ENCODE peak calls at places on chromosomes 2 and 18, in six cellular contexts. R is memory B cell; J is NCI-H748 treated with DMSO at 0.1 percent for 48 hours; O is stimulated activated CD4-positive, alpha-beta T cell treated with anti-CD3 and anti-CD28 coated beads, Interleukin-2, amount 100 ng/mL, for 48 hours; T is astrocyte of the cerebellum; C is small intestine. G is an unnamed sample.

GRCh38 chr18:24560511-24560981 is 100.1 kb downstream of the HRH4 start:
- DNase-seq in R (no peak), J (no peak), O (no peak), T (no peak), C (peak; percentile 3), G (no peak)

GRCh38 chr18:22309191-22309590 is 108.5 kb downstream of the CTAGE1 start:
- DNase-seq in R (no peak), J (no peak), O (no peak), T (no peak), C (no peak), G (no peak)

GRCh38 chr2:129337076-129337475 is 642.4 kb upstream of the RAB6C start:
- DNase-seq in R (no peak), J (no peak), O (no peak), T (no peak), C (no peak), G (no peak)

GRCh38 chr2:182132605-182133004 is 147.0 kb downstream of the PPP1R1C start:
- DNase-seq in R (no peak), J (peak; percentile 71), O (no peak), T (no peak), C (no peak), G (no peak)

GRCh38 chr2:49360051-49360767 is 205.9 kb upstream of the FSHR start:
- DNase-seq in R (no peak), J (no peak), O (no peak), T (no peak), C (no peak), G (no peak)

GRCh38 chr18:57915241-57915640 is 112.1 kb upstream of the ATP8B1 start:
- DNase-seq in R (no peak), J (peak; percentile 88), O (no peak), T (no peak), C (no peak), G (no peak)

GRCh38 chr2:204871246-204871953 is 326.1 kb downstream of the PARD3B start:
- DNase-seq in R (no peak), J (peak; percentile 41), O (no peak), T (peak; percentile 38), C (peak; percentile 13), G (no peak)

GRCh38 chr2:15870565-15870964 is 69.8 kb upstream of the MYCN start:
- DNase-seq in R (no peak), J (no peak), O (no peak), T (no peak), C (no peak), G (no peak)

GRCh38 chr2:161681043-161681442 is 56.8 kb downstream of the SLC4A10 start:
- DNase-seq in R (no peak), J (no peak), O (no peak), T (peak; percentile 66), C (no peak), G (no peak)

GRCh38 chr18:34122724-34123334 is 101.9 kb downstream of the NOL4 start:
- DNase-seq in R (no peak), J (peak; percentile 84), O (no peak), T (peak; percentile 55), C (peak; percentile 58), G (peak; percentile 3)

GRCh38 chr18:60413944-60414547 is 41.5 kb upstream of the MC4R start:
- DNase-seq in R (no peak), J (no peak), O (no peak), T (no peak), C (peak; percentile 5), G (no peak)

GRCh38 chr18:26091047-26091630 is 726 bp upstream of the SS18 start:
- DNase-seq in R (no peak), J (peak; percentile 83), O (no peak), T (no peak), C (peak; percentile 70), G (no peak)

GRCh38 chr2:20781656-20782265 is 41.1 kb downstream of the LDAH start:
- DNase-seq in R (no peak), J (peak; percentile 1), O (no peak), T (no peak), C (peak; percentile 64), G (no peak)

GRCh38 chr18:44637210-44638051 is 43.3 kb upstream of the SETBP1 start:
- DNase-seq in R (no peak), J (no peak), O (no peak), T (no peak), C (no peak), G (no peak)

GRCh38 chr2:219722276-219722883 is 95.0 kb downstream of the SLC4A3 start:
- DNase-seq in R (no peak), J (no peak), O (no peak), T (no peak), C (no peak), G (no peak)

GRCh38 chr2:154608438-154608837 is 90.1 kb upstream of the KCNJ3 start:
- DNase-seq in R (no peak), J (no peak), O (no peak), T (no peak), C (no peak), G (no peak)

GRCh38 chr2:188983427-188984101 is 9.4 kb downstream of the COL3A1 start:
- DNase-seq in R (no peak), J (no peak), O (no peak), T (peak; percentile 29), C (no peak), G (no peak)

GRCh38 chr2:128817171-128817570 is 498.5 kb upstream of the HS6ST1 start:
- DNase-seq in R (no peak), J (no peak), O (no peak), T (no peak), C (no peak), G (no peak)

GRCh38 chr2:205771063-205771462 is 88.8 kb downstream of the NRP2 start:
- DNase-seq in R (no peak), J (no peak), O (no peak), T (no peak), C (peak; percentile 39), G (no peak)

GRCh38 chr18:58863539-58864145 is 1.0 kb upstream of the ZNF532 start:
- DNase-seq in R (peak; percentile 69), J (no peak), O (peak; percentile 26), T (no peak), C (peak; percentile 61), G (peak; percentile 48)

GRCh38 chr2:177338177-177338721 is 54.3 kb upstream of the AGPS start:
- DNase-seq in R (no peak), J (no peak), O (no peak), T (peak; percentile 44), C (no peak), G (no peak)

GRCh38 chr18:47750889-47751423 is 179.5 kb downstream of the SMAD2 start:
- DNase-seq in R (no peak), J (no peak), O (no peak), T (no peak), C (no peak), G (no peak)

GRCh38 chr18:58161659-58162058 is 117.6 kb downstream of the NEDD4L start:
- DNase-seq in R (no peak), J (no peak), O (no peak), T (no peak), C (peak; percentile 40), G (no peak)

GRCh38 chr2:178271629-178272333 is 77.5 kb downstream of the OSBPL6 start:
- DNase-seq in R (no peak), J (no peak), O (no peak), T (peak; percentile 80), C (no peak), G (no peak)

GRCh38 chr2:238425979-238426567 is 654 bp upstream of the ASB1 start:
- DNase-seq in R (no peak), J (peak; percentile 37), O (no peak), T (peak; percentile 62), C (no peak), G (no peak)

GRCh38 chr2:69645026-69645425 is 1.5 kb upstream of the AAK1 start:
- DNase-seq in R (no peak), J (no peak), O (no peak), T (no peak), C (peak; percentile 28), G (no peak)

GRCh38 chr2:46167924-46168323 is 129.3 kb upstream of the EPAS1 start:
- DNase-seq in R (no peak), J (no peak), O (no peak), T (no peak), C (no peak), G (no peak)

GRCh38 chr2:85244798-85245197 is 83.0 kb downstream of the TGOLN2 start:
- DNase-seq in R (no peak), J (no peak), O (no peak), T (no peak), C (no peak), G (no peak)

G was measured in GM12892.